ENCODE peak calls at places on chromosomes 5 and 9, in nine cellular contexts. W, E, U, I, A, R, S, X and P are unnamed samples. For H3K79me2, the result is how much of the 10 kb centered on the place peaks cover.

GRCh38 chr9:95182854-95183563 is 134.5 kb downstream of the FANCC start:
- DNase-seq in W (no peak), E (no peak), U (no peak), I (no peak), A (peak), R (no peak), S (peak), X (no peak), P (no peak)

GRCh38 chr9:108694191-108694590 is 161.6 kb downstream of the ACTL7B start:
- DNase-seq in W (no peak), E (no peak), U (no peak), I (no peak), A (no peak), R (no peak), S (no peak), X (no peak), P (no peak)

GRCh38 chr9:108374606-108375005 is 481.2 kb downstream of the ACTL7B start:
- DNase-seq in W (no peak), E (no peak), U (peak), I (no peak), A (no peak), R (no peak), S (no peak), X (no peak), P (peak)

GRCh38 chr9:136095495-136096058 is 488 bp upstream of the NACC2 start:
- DNase-seq in W (no peak), E (no peak), U (peak), I (no peak), A (peak), R (no peak), S (no peak), X (no peak), P (peak)

GRCh38 chr9:129208191-129209091 is 30.4 kb upstream of the IER5L start:
- DNase-seq in W (peak), E (peak), U (no peak), I (peak), A (peak), R (no peak), S (peak), X (no peak), P (peak)

GRCh38 chr5:9878196-9878595 is 248.0 kb upstream of the TAS2R1 start:
- DNase-seq in W (no peak), E (no peak), U (no peak), I (no peak), A (no peak), R (no peak), S (no peak), X (no peak), P (no peak)

GRCh38 chr9:2559212-2560152 is 62.1 kb upstream of the VLDLR start:
- DNase-seq in W (no peak), E (no peak), U (peak), I (no peak), A (peak), R (peak), S (peak), X (peak), P (peak)

GRCh38 chr5:174693697-174694400 is 30.5 kb upstream of the MSX2 start:
- DNase-seq in W (no peak), E (no peak), U (peak), I (no peak), A (peak), R (no peak), S (peak), X (no peak), P (no peak)

GRCh38 chr5:143316844-143317631 is 86.4 kb downstream of the NR3C1 start:
- DNase-seq in W (no peak), E (no peak), U (peak), I (no peak), A (no peak), R (peak), S (no peak), X (peak), P (no peak)

GRCh38 chr5:143319437-143320302 is 83.8 kb downstream of the NR3C1 start:
- DNase-seq in W (no peak), E (no peak), U (no peak), I (no peak), A (peak), R (no peak), S (no peak), X (no peak), P (no peak)

GRCh38 chr5:143316337-143316736 is 87.1 kb downstream of the NR3C1 start:
- DNase-seq in W (no peak), E (no peak), U (no peak), I (no peak), A (no peak), R (no peak), S (no peak), X (no peak), P (no peak)

GRCh38 chr5:143318270-143318669 is 85.2 kb downstream of the NR3C1 start:
- DNase-seq in W (no peak), E (no peak), U (peak), I (no peak), A (no peak), R (no peak), S (no peak), X (no peak), P (no peak)

DNA sequence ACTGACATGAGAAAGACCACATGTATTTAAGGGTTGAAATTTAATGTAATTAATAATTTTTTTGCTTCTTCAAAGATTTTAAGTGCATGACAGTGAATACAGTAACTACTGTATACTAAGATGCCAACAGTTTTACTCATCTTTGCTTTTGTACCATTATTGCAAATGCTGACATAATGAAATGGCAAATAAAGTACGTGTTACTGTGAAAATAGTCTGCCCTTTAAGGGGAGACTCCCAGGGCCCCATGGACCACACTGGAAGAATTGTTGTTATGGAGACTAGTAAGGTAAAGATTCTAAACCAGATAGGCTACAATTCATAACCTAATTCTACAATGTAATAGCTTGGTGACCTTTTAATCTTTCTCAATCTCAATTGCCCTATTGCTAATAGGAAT is 84.7 kb downstream of the NR3C1 start:
- DNase-seq in W (no peak), E (no peak), U (peak), I (no peak), A (no peak), R (no peak), S (no peak), X (no peak), P (no peak)
- H3K79me2 ChIP-seq in W (half or more), E (half or more), U (under half), I (half or more), A (half or more), R (half or more), S (under half), X (half or more), P (half or more)

GRCh38 chr5:124655211-124655880 is 91.1 kb downstream of the ZNF608 start:
- DNase-seq in W (peak), E (no peak), U (peak), I (no peak), A (no peak), R (peak), S (no peak), X (peak), P (no peak)

GRCh38 chr5:124652892-124653441 is 93.5 kb downstream of the ZNF608 start:
- DNase-seq in W (peak), E (no peak), U (no peak), I (no peak), A (no peak), R (no peak), S (no peak), X (no peak), P (no peak)

GRCh38 chr5:124658867-124659557 is 87.4 kb downstream of the ZNF608 start:
- DNase-seq in W (peak), E (no peak), U (no peak), I (no peak), A (no peak), R (no peak), S (no peak), X (no peak), P (no peak)

GRCh38 chr5:124654418-124654817 is 92.0 kb downstream of the ZNF608 start:
- DNase-seq in W (no peak), E (no peak), U (no peak), I (no peak), A (no peak), R (no peak), S (no peak), X (no peak), P (no peak)

GRCh38 chr5:124655943-124656459 is 90.4 kb downstream of the ZNF608 start:
- DNase-seq in W (peak), E (peak), U (peak), I (no peak), A (peak), R (peak), S (no peak), X (peak), P (peak)
- H3K4me3 ChIP-seq in W (peak), E (no peak), U (peak), I (no peak), A (no peak), R (peak), S (no peak), X (peak), P (peak)

GRCh38 chr5:156634301-156634700 is 215.8 kb upstream of the PPP1R2B start:
- DNase-seq in W (no peak), E (no peak), U (no peak), I (no peak), A (no peak), R (no peak), S (no peak), X (no peak), P (no peak)

GRCh38 chr5:156623381-156624040 is 226.6 kb upstream of the PPP1R2B start:
- DNase-seq in W (no peak), E (no peak), U (no peak), I (no peak), A (no peak), R (no peak), S (no peak), X (no peak), P (no peak)

GRCh38 chr5:156631005-156631404 is 219.1 kb upstream of the PPP1R2B start:
- DNase-seq in W (no peak), E (no peak), U (no peak), I (no peak), A (no peak), R (no peak), S (no peak), X (no peak), P (no peak)

GRCh38 chr5:156628421-156628820 is 221.7 kb upstream of the PPP1R2B start:
- DNase-seq in W (no peak), E (no peak), U (no peak), I (no peak), A (no peak), R (no peak), S (no peak), X (no peak), P (no peak)
- H3K79me2 ChIP-seq in W (under half), E (under half), U (under half), I (under half), A (under half), R (under half), S (under half), X (under half), P (under half)

DNA sequence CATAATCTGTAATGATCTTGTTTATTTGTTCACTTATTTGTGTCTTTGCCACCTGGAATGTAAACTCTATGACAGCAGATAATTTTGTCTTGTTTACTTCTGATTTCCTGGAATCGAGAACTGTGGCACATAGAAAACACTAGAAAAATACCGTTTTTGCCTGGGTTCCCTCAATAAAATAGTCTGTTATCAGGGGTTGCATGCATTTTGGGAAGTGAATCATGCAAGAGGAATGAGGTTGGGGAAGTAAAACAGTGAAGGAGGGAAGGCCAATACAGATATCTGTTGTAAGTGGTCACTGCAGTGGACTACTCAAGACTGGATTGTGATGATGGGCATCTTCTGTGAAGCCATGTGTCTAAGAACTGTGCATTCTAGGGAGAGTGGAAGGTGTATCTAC is 45.2 kb upstream of the IL6ST start:
- DNase-seq in W (no peak), E (no peak), U (peak), I (no peak), A (no peak), R (no peak), S (no peak), X (peak), P (no peak)
- H3K4me3 ChIP-seq in W (no peak), E (no peak), U (no peak), I (no peak), A (no peak), R (no peak), S (no peak), X (no peak), P (no peak)